ENCODE peak calls at places on chromosome 14, in eight cellular contexts. G, H, D, X, Q, S, V and Y are unnamed samples.
A peak's percentile ranks its signal among the peaks of the same experiment; 100 is the strongest.

GRCh38 chr14:71355324-71356201 is 448.3 kb downstream of the PCNX1 start:
- DNase-seq in G (peak; percentile 83), Q (peak; percentile 45), V (no peak), H (peak; percentile 4), S (no peak), D (peak; percentile 41), X (no peak), Y (no peak)

GRCh38 chr14:83172363-83172762 is 1638.7 kb upstream of the SEL1L start:
- DNase-seq in X (no peak), V (no peak), D (no peak), G (no peak), H (no peak), S (no peak), Q (no peak), Y (no peak)

GRCh38 chr14:89241265-89241664 is 175.8 kb downstream of the FOXN3 start:
- DNase-seq in X (no peak), H (no peak), D (no peak), V (no peak), Q (no peak), S (no peak), G (no peak), Y (no peak)

GRCh38 chr14:102155150-102155549 is 15.5 kb downstream of the WDR20 start:
- DNase-seq in G (peak; percentile 24), V (no peak), S (no peak), D (no peak), X (peak; percentile 17), Q (no peak), H (no peak), Y (no peak)

GRCh38 chr14:100213956-100214767 is 24.8 kb upstream of the YY1 start:
- DNase-seq in S (peak; percentile 87), D (peak; percentile 89), Q (peak; percentile 84), G (peak; percentile 94), V (peak; percentile 98), X (peak; percentile 97), H (peak; percentile 88), Y (peak; percentile 75)

GRCh38 chr14:61188936-61189808 is 92.0 kb downstream of the TMEM30B start:
- DNase-seq in G (peak; percentile 29), Q (peak; percentile 34), X (peak; percentile 82), H (no peak), V (no peak), S (peak; percentile 74), D (peak; percentile 31), Y (no peak)

GRCh38 chr14:36591482-36591881 is 9.1 kb upstream of the NKX2-8 start:
- DNase-seq in G (no peak), Q (no peak), X (no peak), D (no peak), H (no peak), S (no peak), V (no peak), Y (no peak)

GRCh38 chr14:56666716-56667115 is 87.1 kb downstream of the TMEM260 start:
- DNase-seq in H (no peak), S (no peak), V (no peak), G (no peak), X (no peak), D (no peak), Q (no peak), Y (no peak)

GRCh38 chr14:89432226-89432625 is 15.2 kb upstream of the FOXN3 start:
- DNase-seq in V (no peak), G (no peak), S (no peak), H (no peak), D (no peak), X (no peak), Q (no peak), Y (no peak)

GRCh38 chr14:104081951-104082464 is 3.5 kb upstream of the ASPG start:
- DNase-seq in D (no peak), S (no peak), V (no peak), H (no peak), Q (no peak), G (no peak), X (no peak), Y (no peak)

GRCh38 chr14:104368751-104369100 is 210.8 kb upstream of the C14orf180 start:
- DNase-seq in H (no peak), Q (no peak), D (no peak), V (no peak), X (no peak), S (no peak), G (no peak), Y (no peak)

GRCh38 chr14:51653096-51653814 is 1.5 kb downstream of the FRMD6 start:
- DNase-seq in X (peak; percentile 53), D (no peak), V (no peak), G (no peak), Q (peak; percentile 38), H (no peak), S (peak; percentile 58), Y (peak; percentile 69)

GRCh38 chr14:72311116-72311515 is 378.9 kb downstream of the RGS6 start:
- DNase-seq in D (no peak), Q (no peak), H (no peak), V (no peak), G (no peak), X (no peak), S (no peak), Y (no peak)

GRCh38 chr14:102026934-102027333 is 59.9 kb downstream of the HSP90AA1 start:
- DNase-seq in V (no peak), H (no peak), G (no peak), Q (no peak), X (no peak), D (no peak), S (no peak), Y (no peak)

GRCh38 chr14:80110721-80111120 is 100.6 kb downstream of the DIO2 start:
- DNase-seq in Q (no peak), X (no peak), H (no peak), S (no peak), V (no peak), D (no peak), G (no peak), Y (no peak)

GRCh38 chr14:87233806-87234384 is 759.1 kb downstream of the GALC start:
- DNase-seq in D (no peak), H (no peak), G (no peak), X (no peak), V (no peak), Q (no peak), S (no peak), Y (no peak)

GRCh38 chr14:105223260-105223659 is 25.1 kb upstream of the BTBD6 start:
- DNase-seq in Q (no peak), X (no peak), S (no peak), V (no peak), G (no peak), D (no peak), H (no peak), Y (no peak)

GRCh38 chr14:76576047-76576741 is 185.1 kb upstream of the VASH1 start:
- DNase-seq in S (no peak), Q (peak; percentile 24), H (no peak), X (no peak), D (no peak), V (no peak), G (no peak), Y (no peak)

GRCh38 chr14:101226265-101226602 is 322.7 kb upstream of the RTL1 start:
- DNase-seq in G (no peak), V (no peak), X (no peak), H (no peak), D (no peak), Q (no peak), S (no peak), Y (no peak)

DNA sequence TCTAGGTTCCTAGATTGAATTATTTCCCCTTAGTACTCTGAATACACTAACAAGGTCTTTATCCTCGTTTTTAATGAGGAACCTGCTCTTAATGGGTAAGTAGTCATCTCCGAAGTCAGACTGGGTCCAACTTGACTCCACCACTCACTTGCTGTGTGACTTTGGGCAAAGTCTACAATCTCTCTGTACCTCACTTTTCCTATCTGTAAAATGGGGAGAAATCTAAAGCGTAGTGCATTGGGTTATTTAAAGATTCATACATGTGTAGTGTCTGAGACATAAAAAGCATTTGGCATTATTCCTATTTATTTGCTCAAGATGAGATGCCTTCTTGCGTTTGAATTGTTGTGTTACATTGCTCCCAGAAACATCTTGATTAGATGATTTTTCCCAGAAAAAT is 51.5 kb downstream of the GTF2A1 start:
- DNase-seq in Q (no peak), S (no peak), X (no peak), G (no peak), H (no peak), D (no peak), V (no peak), Y (no peak)
- H3K4me3 ChIP-seq in Q (peak overlapping the region; percentile 67), S (peak overlapping the region; percentile 62), X (peak overlapping the region; percentile 44), G (no peak overlapping the region), H (peak overlapping the region; percentile 84), D (peak overlapping the region; percentile 80), V (peak overlapping the region; percentile 64), Y (no peak overlapping the region)

GRCh38 chr14:93113678-93114067 is 2.1 kb downstream of the ITPK1 start:
- DNase-seq in G (no peak), Q (no peak), D (no peak), V (no peak), S (no peak), H (no peak), X (peak; percentile 39), Y (no peak)
- H3K4me3 ChIP-seq in G (no peak overlapping the region), Q (peak overlapping the region; percentile 88), D (peak overlapping the region; percentile 77), V (peak overlapping the region; percentile 95), S (peak overlapping the region; percentile 76), H (no peak overlapping the region), X (peak overlapping the region; percentile 100), Y (peak overlapping the region; percentile 67)

DNA sequence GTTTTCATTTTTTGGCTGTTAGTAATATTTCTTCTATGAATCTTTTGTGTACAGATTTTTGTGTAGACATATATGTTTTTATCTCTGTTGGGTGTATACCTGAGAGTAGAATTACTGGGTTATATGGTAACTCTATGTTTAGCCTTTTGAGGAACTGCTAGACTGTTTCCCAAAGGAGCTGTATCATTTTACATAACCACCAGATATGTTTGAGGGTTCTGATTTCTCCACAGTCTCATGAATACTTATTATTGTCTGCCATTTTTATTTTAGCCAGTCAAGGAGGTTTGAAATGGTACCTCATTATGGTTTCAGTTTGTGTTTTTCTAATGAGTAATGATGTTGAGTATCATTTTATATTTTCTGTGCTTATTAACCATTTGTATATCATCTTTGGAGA is 1.9 kb downstream of the PCNX4 start:
- DNase-seq in S (no peak), X (no peak), Q (no peak), H (no peak), V (no peak), G (no peak), D (no peak), Y (no peak)
- H3K4me3 ChIP-seq in S (peak overlapping the region; percentile 72), X (peak overlapping the region; percentile 89), Q (peak overlapping the region; percentile 76), H (peak overlapping the region; percentile 90), V (peak overlapping the region; percentile 70), G (peak overlapping the region; percentile 76), D (peak overlapping the region; percentile 78), Y (peak overlapping the region; percentile 78)

GRCh38 chr14:22291406-22291805 is 297.6 kb downstream of the DAD1 start:
- DNase-seq in D (no peak), X (no peak), S (no peak), G (no peak), Q (no peak), H (no peak), V (no peak), Y (no peak)

GRCh38 chr14:22296088-22296487 is 292.9 kb downstream of the DAD1 start:
- DNase-seq in G (no peak), D (no peak), S (no peak), X (no peak), V (no peak), H (no peak), Q (no peak), Y (no peak)

GRCh38 chr14:22300646-22301045 is 288.4 kb downstream of the DAD1 start:
- DNase-seq in H (no peak), V (no peak), G (no peak), Q (no peak), S (no peak), D (no peak), X (no peak), Y (no peak)

GRCh38 chr14:22297376-22297775 is 291.6 kb downstream of the DAD1 start:
- DNase-seq in H (no peak), S (no peak), Q (no peak), G (no peak), D (no peak), X (no peak), V (no peak), Y (no peak)

GRCh38 chr14:22296722-22297121 is 292.3 kb downstream of the DAD1 start:
- DNase-seq in V (no peak), H (no peak), D (no peak), X (no peak), Q (no peak), S (peak; percentile 53), G (no peak), Y (no peak)
- H3K4me3 ChIP-seq in V (no peak overlapping the region), H (no peak overlapping the region), D (no peak overlapping the region), X (no peak overlapping the region), Q (no peak overlapping the region), S (no peak overlapping the region), G (no peak overlapping the region), Y (no peak overlapping the region)